ENCODE peak calls at places on chromosomes 16 and 17, in eight cellular contexts. One of them, this sample, is unnamed.

GRCh38 chr16:81758376-81758775 is 20.7 kb upstream of the PLCG2 start:
- DNase-seq in HCT116: peak; percentile 27
- DNase-seq in astrocyte of the spinal cord: no peak
- DNase-seq in bronchial epithelial cell: peak; percentile 76
- DNase-seq in type B pancreatic cell: no peak
- DNase-seq in endodermal cell: no peak
- DNase-seq in lung: no peak
- DNase-seq in IMR-90: peak; percentile 9
- DNase-seq in this sample: no peak

GRCh38 chr17:39676198-39676819 is 8.1 kb downstream of the PNMT start:
- DNase-seq in astrocyte of the spinal cord: no peak
- DNase-seq in IMR-90: no peak
- DNase-seq in lung: peak; percentile 79
- DNase-seq in HCT116: no peak
- DNase-seq in type B pancreatic cell: no peak
- DNase-seq in bronchial epithelial cell: peak; percentile 35
- DNase-seq in endodermal cell: peak; percentile 87
- DNase-seq in this sample: no peak

GRCh38 chr16:51152691-51153261 is 1.7 kb upstream of the SALL1 start:
- DNase-seq in lung: no peak
- DNase-seq in HCT116: no peak
- DNase-seq in endodermal cell: peak; percentile 85
- DNase-seq in IMR-90: peak; percentile 37
- DNase-seq in type B pancreatic cell: no peak
- DNase-seq in bronchial epithelial cell: no peak
- DNase-seq in astrocyte of the spinal cord: peak; percentile 70
- DNase-seq in this sample: no peak

GRCh38 chr17:69375229-69375628 is 39.3 kb upstream of the MAP2K6 start:
- DNase-seq in HCT116: no peak
- DNase-seq in astrocyte of the spinal cord: no peak
- DNase-seq in IMR-90: no peak
- DNase-seq in bronchial epithelial cell: no peak
- DNase-seq in lung: no peak
- DNase-seq in type B pancreatic cell: no peak
- DNase-seq in endodermal cell: no peak
- DNase-seq in this sample: no peak

GRCh38 chr17:30352247-30352814 is 18.5 kb upstream of the TMIGD1 start:
- DNase-seq in type B pancreatic cell: no peak
- DNase-seq in HCT116: no peak
- DNase-seq in IMR-90: no peak
- DNase-seq in astrocyte of the spinal cord: no peak
- DNase-seq in bronchial epithelial cell: no peak
- DNase-seq in lung: no peak
- DNase-seq in endodermal cell: no peak
- DNase-seq in this sample: no peak

GRCh38 chr16:27240948-27241531 is 27.5 kb downstream of the NSMCE1 start:
- DNase-seq in HCT116: no peak
- DNase-seq in type B pancreatic cell: no peak
- DNase-seq in bronchial epithelial cell: no peak
- DNase-seq in IMR-90: peak; percentile 80
- DNase-seq in endodermal cell: peak; percentile 34
- DNase-seq in lung: no peak
- DNase-seq in astrocyte of the spinal cord: peak; percentile 50
- DNase-seq in this sample: no peak

GRCh38 chr17:62109378-62109902 is 44.4 kb upstream of the MED13 start:
- DNase-seq in endodermal cell: peak; percentile 97
- DNase-seq in astrocyte of the spinal cord: peak; percentile 81
- DNase-seq in IMR-90: peak; percentile 60
- DNase-seq in HCT116: peak; percentile 95
- DNase-seq in type B pancreatic cell: no peak
- DNase-seq in lung: peak; percentile 59
- DNase-seq in bronchial epithelial cell: peak; percentile 77
- DNase-seq in this sample: peak; percentile 26

GRCh38 chr17:4533522-4534502 is 21.4 kb downstream of the MYBBP1A start:
- DNase-seq in lung: no peak
- DNase-seq in bronchial epithelial cell: no peak
- DNase-seq in endodermal cell: peak; percentile 77
- DNase-seq in IMR-90: no peak
- DNase-seq in HCT116: no peak
- DNase-seq in type B pancreatic cell: no peak
- DNase-seq in astrocyte of the spinal cord: no peak
- DNase-seq in this sample: no peak

GRCh38 chr16:87784812-87785211 is 19.0 kb upstream of the KLHDC4 start:
- DNase-seq in lung: no peak
- DNase-seq in astrocyte of the spinal cord: no peak
- DNase-seq in endodermal cell: peak; percentile 61
- DNase-seq in IMR-90: peak; percentile 35
- DNase-seq in type B pancreatic cell: no peak
- DNase-seq in HCT116: no peak
- DNase-seq in bronchial epithelial cell: no peak
- DNase-seq in this sample: no peak

GRCh38 chr16:58882292-58882691 is 148.2 kb upstream of the GOT2 start:
- DNase-seq in type B pancreatic cell: no peak
- DNase-seq in endodermal cell: no peak
- DNase-seq in HCT116: no peak
- DNase-seq in IMR-90: no peak
- DNase-seq in lung: no peak
- DNase-seq in astrocyte of the spinal cord: no peak
- DNase-seq in bronchial epithelial cell: no peak
- DNase-seq in this sample: no peak

GRCh38 chr17:73343168-73343634 is 31.4 kb upstream of the CDC42EP4 start:
- DNase-seq in astrocyte of the spinal cord: peak; percentile 86
- DNase-seq in IMR-90: peak; percentile 88
- DNase-seq in type B pancreatic cell: peak; percentile 84
- DNase-seq in endodermal cell: peak; percentile 97
- DNase-seq in bronchial epithelial cell: no peak
- DNase-seq in HCT116: no peak
- DNase-seq in lung: no peak
- DNase-seq in this sample: peak; percentile 70

GRCh38 chr17:1650731-1651558 is 1.3 kb upstream of the RILP start:
- DNase-seq in HCT116: no peak
- DNase-seq in astrocyte of the spinal cord: no peak
- DNase-seq in type B pancreatic cell: no peak
- DNase-seq in bronchial epithelial cell: no peak
- DNase-seq in endodermal cell: peak; percentile 59
- DNase-seq in lung: no peak
- DNase-seq in IMR-90: no peak
- DNase-seq in this sample: no peak

GRCh38 chr17:73968680-73969079 is 234.8 kb upstream of the RPL38 start:
- DNase-seq in bronchial epithelial cell: no peak
- DNase-seq in lung: no peak
- DNase-seq in type B pancreatic cell: no peak
- DNase-seq in astrocyte of the spinal cord: no peak
- DNase-seq in HCT116: no peak
- DNase-seq in IMR-90: no peak
- DNase-seq in endodermal cell: peak; percentile 66
- DNase-seq in this sample: no peak

GRCh38 chr17:45828171-45829133 is 16.2 kb upstream of the SPPL2C start:
- DNase-seq in lung: no peak
- DNase-seq in astrocyte of the spinal cord: no peak
- DNase-seq in endodermal cell: no peak
- DNase-seq in IMR-90: no peak
- DNase-seq in type B pancreatic cell: no peak
- DNase-seq in HCT116: no peak
- DNase-seq in bronchial epithelial cell: no peak
- DNase-seq in this sample: no peak

GRCh38 chr16:56938664-56939513 is 6.9 kb downstream of the HERPUD1 start:
- DNase-seq in type B pancreatic cell: no peak
- DNase-seq in lung: no peak
- DNase-seq in endodermal cell: no peak
- DNase-seq in HCT116: no peak
- DNase-seq in astrocyte of the spinal cord: no peak
- DNase-seq in IMR-90: no peak
- DNase-seq in bronchial epithelial cell: no peak
- DNase-seq in this sample: no peak

GRCh38 chr17:8105957-8106398 is 12.3 kb downstream of the ALOXE3 start:
- DNase-seq in type B pancreatic cell: no peak
- DNase-seq in bronchial epithelial cell: peak; percentile 91
- DNase-seq in astrocyte of the spinal cord: no peak
- DNase-seq in endodermal cell: no peak
- DNase-seq in HCT116: no peak
- DNase-seq in lung: no peak
- DNase-seq in IMR-90: no peak
- DNase-seq in this sample: no peak

GRCh38 chr16:16075463-16076399 is 126.3 kb downstream of the ABCC1 start:
- DNase-seq in bronchial epithelial cell: no peak
- DNase-seq in HCT116: no peak
- DNase-seq in type B pancreatic cell: no peak
- DNase-seq in IMR-90: peak; percentile 41
- DNase-seq in endodermal cell: no peak
- DNase-seq in lung: peak; percentile 69
- DNase-seq in astrocyte of the spinal cord: no peak
- DNase-seq in this sample: no peak

GRCh38 chr17:6327007-6327406 is 107.9 kb downstream of the AIPL1 start:
- DNase-seq in lung: peak; percentile 32
- DNase-seq in HCT116: no peak
- DNase-seq in type B pancreatic cell: no peak
- DNase-seq in endodermal cell: peak; percentile 77
- DNase-seq in astrocyte of the spinal cord: no peak
- DNase-seq in IMR-90: no peak
- DNase-seq in bronchial epithelial cell: no peak
- DNase-seq in this sample: no peak
- TF ChIP-seq CTCF in lung: no peak
- TF ChIP-seq CTCF in HCT116: no peak
- TF ChIP-seq CTCF in type B pancreatic cell: no peak
- TF ChIP-seq CTCF in endodermal cell: peak; percentile 56
- TF ChIP-seq CTCF in astrocyte of the spinal cord: no peak
- TF ChIP-seq CTCF in IMR-90: no peak
- TF ChIP-seq CTCF in bronchial epithelial cell: no peak
- TF ChIP-seq CTCF in this sample: no peak

GRCh38 chr17:47246120-47246519 is 7.5 kb upstream of the ITGB3 start:
- DNase-seq in endodermal cell: no peak
- DNase-seq in bronchial epithelial cell: no peak
- DNase-seq in lung: no peak
- DNase-seq in astrocyte of the spinal cord: no peak
- DNase-seq in type B pancreatic cell: no peak
- DNase-seq in HCT116: no peak
- DNase-seq in IMR-90: peak; percentile 25
- DNase-seq in this sample: no peak

GRCh38 chr17:47240806-47241205 is 12.8 kb upstream of the ITGB3 start:
- DNase-seq in IMR-90: no peak
- DNase-seq in lung: no peak
- DNase-seq in HCT116: no peak
- DNase-seq in astrocyte of the spinal cord: no peak
- DNase-seq in type B pancreatic cell: no peak
- DNase-seq in bronchial epithelial cell: no peak
- DNase-seq in endodermal cell: no peak
- DNase-seq in this sample: no peak

GRCh38 chr17:47244697-47245096 is 8.9 kb upstream of the ITGB3 start:
- DNase-seq in lung: no peak
- DNase-seq in bronchial epithelial cell: no peak
- DNase-seq in astrocyte of the spinal cord: no peak
- DNase-seq in IMR-90: peak; percentile 33
- DNase-seq in endodermal cell: no peak
- DNase-seq in type B pancreatic cell: no peak
- DNase-seq in HCT116: no peak
- DNase-seq in this sample: no peak

GRCh38 chr17:47242648-47243047 is 11.0 kb upstream of the ITGB3 start:
- DNase-seq in lung: no peak
- DNase-seq in HCT116: no peak
- DNase-seq in endodermal cell: no peak
- DNase-seq in IMR-90: no peak
- DNase-seq in type B pancreatic cell: no peak
- DNase-seq in bronchial epithelial cell: no peak
- DNase-seq in astrocyte of the spinal cord: no peak
- DNase-seq in this sample: no peak

GRCh38 chr17:47243737-47244598 is 9.7 kb upstream of the ITGB3 start:
- DNase-seq in bronchial epithelial cell: no peak
- DNase-seq in endodermal cell: no peak
- DNase-seq in astrocyte of the spinal cord: no peak
- DNase-seq in lung: no peak
- DNase-seq in IMR-90: no peak
- DNase-seq in type B pancreatic cell: no peak
- DNase-seq in HCT116: no peak
- DNase-seq in this sample: no peak
- TF ChIP-seq CTCF in bronchial epithelial cell: no peak
- TF ChIP-seq CTCF in endodermal cell: no peak
- TF ChIP-seq CTCF in astrocyte of the spinal cord: no peak
- TF ChIP-seq CTCF in lung: no peak
- TF ChIP-seq CTCF in IMR-90: no peak
- TF ChIP-seq CTCF in type B pancreatic cell: no peak
- TF ChIP-seq CTCF in HCT116: no peak
- TF ChIP-seq CTCF in this sample: no peak

DNA sequence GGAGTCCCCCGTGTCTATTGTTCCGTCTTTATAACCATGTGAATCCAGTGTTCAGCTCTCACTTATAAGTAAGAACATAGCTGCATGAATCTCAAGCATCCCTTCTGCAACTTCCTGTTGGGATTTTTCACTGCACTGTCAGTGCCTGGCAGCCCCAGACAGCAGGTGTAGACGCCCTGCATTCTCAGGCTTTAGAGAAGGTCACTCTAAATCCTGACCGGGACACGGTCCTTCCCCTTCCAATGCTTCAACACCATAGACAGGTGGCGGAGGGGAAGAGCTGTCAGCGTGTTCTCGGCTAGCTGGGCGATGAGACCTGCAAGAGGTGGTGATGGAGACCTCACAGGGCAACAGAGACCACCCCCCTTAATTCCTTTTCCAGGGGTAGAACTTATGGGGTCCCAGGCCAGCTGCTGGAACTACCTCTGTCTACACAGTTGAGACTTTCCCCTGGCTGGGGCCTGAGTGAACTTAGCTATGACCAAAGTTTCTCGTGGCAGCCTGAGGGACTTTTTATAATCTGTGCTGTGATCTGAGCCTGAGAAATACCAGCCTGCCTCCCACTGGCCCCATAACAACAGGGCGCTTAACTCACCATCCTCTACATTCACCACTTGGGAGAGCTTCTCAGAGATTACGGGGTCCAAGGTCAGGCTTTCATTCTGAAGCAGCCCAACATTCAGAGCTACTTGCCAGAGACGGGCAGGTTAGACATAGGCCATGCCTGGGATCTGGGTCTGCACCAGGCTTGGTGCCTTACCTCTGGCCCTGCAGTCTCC is 143.2 kb upstream of the TNRC6C start:
- DNase-seq in endodermal cell: peak; percentile 73
- DNase-seq in lung: no peak
- DNase-seq in IMR-90: no peak
- DNase-seq in bronchial epithelial cell: no peak
- DNase-seq in astrocyte of the spinal cord: no peak
- DNase-seq in HCT116: no peak
- DNase-seq in type B pancreatic cell: no peak
- DNase-seq in this sample: no peak
- TF ChIP-seq CTCF in endodermal cell: peak; percentile 28
- TF ChIP-seq CTCF in lung: no peak
- TF ChIP-seq CTCF in IMR-90: no peak
- TF ChIP-seq CTCF in bronchial epithelial cell: no peak
- TF ChIP-seq CTCF in astrocyte of the spinal cord: no peak
- TF ChIP-seq CTCF in HCT116: no peak
- TF ChIP-seq CTCF in type B pancreatic cell: no peak
- TF ChIP-seq CTCF in this sample: no peak

DNA sequence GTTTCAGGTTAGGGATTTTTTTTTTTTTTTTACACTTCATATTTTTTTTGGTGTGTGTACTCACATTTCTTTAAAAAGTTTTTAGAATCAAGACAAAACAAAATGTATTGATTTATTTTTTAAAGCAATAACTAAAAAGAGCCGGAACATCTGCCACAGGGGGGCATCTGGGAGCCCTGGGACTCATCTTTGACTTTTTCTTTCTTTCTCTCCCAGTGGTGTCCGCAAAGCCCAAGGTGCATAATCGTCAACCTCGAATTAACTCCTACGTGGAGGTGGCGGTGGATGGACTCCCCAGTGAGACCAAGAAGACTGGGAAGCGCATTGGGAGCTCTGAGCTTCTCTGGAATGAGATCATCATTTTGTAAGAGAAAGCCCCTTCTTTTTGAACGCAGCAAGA is 36.3 kb downstream of the WWP2 start:
- DNase-seq in endodermal cell: peak; percentile 58
- DNase-seq in type B pancreatic cell: no peak
- DNase-seq in lung: no peak
- DNase-seq in astrocyte of the spinal cord: peak; percentile 29
- DNase-seq in IMR-90: peak; percentile 6
- DNase-seq in HCT116: no peak
- DNase-seq in bronchial epithelial cell: no peak
- DNase-seq in this sample: no peak
- TF ChIP-seq CTCF in endodermal cell: peak; percentile 72
- TF ChIP-seq CTCF in type B pancreatic cell: peak; percentile 64
- TF ChIP-seq CTCF in lung: no peak
- TF ChIP-seq CTCF in astrocyte of the spinal cord: peak; percentile 61
- TF ChIP-seq CTCF in IMR-90: peak; percentile 41
- TF ChIP-seq CTCF in HCT116: peak; percentile 15
- TF ChIP-seq CTCF in bronchial epithelial cell: no peak
- TF ChIP-seq CTCF in this sample: peak; percentile 44

This sample was measured in HFF-Myc.